ENCODE peak calls at places on chromosomes 7 and 10, in five cellular contexts. D is astrocyte of the hippocampus, R is cardiac fibroblast, W is HEK293T, S is AG04449. F is an unnamed sample.

GRCh38 chr10:78408671-78409472 is 375.2 kb downstream of the RPS24 start:
- DNase-seq in D (peak), R (no peak), W (no peak), S (no peak), F (no peak)

GRCh38 chr7:132655071-132655761 is 78.9 kb upstream of the PLXNA4 start:
- DNase-seq in D (peak), R (peak), W (no peak), S (no peak), F (peak)

GRCh38 chr10:99497343-99498025 is 35.3 kb upstream of the NKX2-3 start:
- DNase-seq in D (no peak), R (no peak), W (peak), S (no peak), F (peak)

GRCh38 chr10:33365871-33366411 is 31.5 kb upstream of the NRP1 start:
- DNase-seq in D (peak), R (peak), W (no peak), S (peak), F (no peak)

GRCh38 chr7:150851497-150852370 is 583 bp upstream of the AOC1 start:
- DNase-seq in D (no peak), R (no peak), W (no peak), S (no peak), F (no peak)

GRCh38 chr7:8700076-8700624 is 266.7 kb downstream of the NXPH1 start:
- DNase-seq in D (no peak), R (no peak), W (no peak), S (no peak), F (no peak)

GRCh38 chr7:134744569-134744968 is 34.9 kb upstream of the CALD1 start:
- DNase-seq in D (no peak), R (no peak), W (no peak), S (no peak), F (no peak)

GRCh38 chr7:112752576-112752975 is 37.6 kb downstream of the TMEM168 start:
- DNase-seq in D (no peak), R (peak), W (no peak), S (no peak), F (no peak)

GRCh38 chr7:130151591-130152269 is 53.5 kb downstream of the TMEM209 start:
- DNase-seq in D (no peak), R (peak), W (no peak), S (no peak), F (no peak)

F was measured in lung microvascular endothelial cell.